ENCODE peak calls at places on chromosomes 3 and 15, in ten cellular contexts. L is stimulated activated CD8-positive, alpha-beta memory T cell treated with anti-CD3 and anti-CD28 coated beads, Interleukin-15, amount 100 ng/mL, for 24 hours; T is NCI-H524; N is activated CD4-positive, alpha-beta T cell treated with anti-CD3 and anti-CD28 coated beads for 24 hours; X is psoas muscle; D is occipital lobe; Y is thyroid gland; C is WTC11; U is heart left ventricle; Z is immature natural killer cell. V is an unnamed sample.

GRCh38 chr15:35696767-35697231 is 150.8 kb upstream of the DPH6 start:
- DNase-seq in L (no peak), T (no peak), N (no peak), X (no peak), D (no peak), Y (no peak), C (no peak), U (no peak), Z (no peak), V (no peak)

GRCh38 chr15:90097475-90097874 is 4.8 kb downstream of the IDH2 start:
- DNase-seq in L (no peak), T (no peak), N (peak; percentile 60), X (no peak), D (no peak), Y (no peak), C (no peak), U (no peak), Z (peak; percentile 81), V (no peak)

GRCh38 chr3:141229132-141229531 is 2.5 kb upstream of the PXYLP1 start:
- DNase-seq in L (no peak), T (peak; percentile 79), N (no peak), X (no peak), D (no peak), Y (no peak), C (no peak), U (no peak), Z (no peak), V (no peak)

GRCh38 chr3:65026151-65026550 is 338.4 kb upstream of the ADAMTS9 start:
- DNase-seq in L (no peak), T (no peak), N (no peak), X (no peak), D (no peak), Y (no peak), C (no peak), U (no peak), Z (no peak), V (no peak)

GRCh38 chr3:161600185-161600584 is 103.6 kb downstream of the OTOL1 start:
- DNase-seq in L (no peak), T (no peak), N (no peak), X (no peak), D (no peak), Y (peak; percentile 19), C (no peak), U (no peak), Z (no peak), V (no peak)

GRCh38 chr3:159987291-159987711 is 1.3 kb upstream of the IL12A start:
- DNase-seq in L (no peak), T (peak; percentile 28), N (no peak), X (no peak), D (no peak), Y (no peak), C (no peak), U (no peak), Z (no peak), V (no peak)

GRCh38 chr15:101250331-101250730 is 1.5 kb downstream of the CHSY1 start:
- DNase-seq in L (no peak), T (peak; percentile 52), N (no peak), X (no peak), D (no peak), Y (no peak), C (no peak), U (no peak), Z (no peak), V (no peak)

GRCh38 chr3:113247051-113247450 is 35.7 kb downstream of the BOC start:
- DNase-seq in L (no peak), T (no peak), N (no peak), X (no peak), D (no peak), Y (no peak), C (no peak), U (no peak), Z (no peak), V (no peak)

GRCh38 chr15:43514241-43515057 is 3.0 kb upstream of the MAP1A start:
- DNase-seq in L (no peak), T (peak; percentile 92), N (no peak), X (peak; percentile 81), D (peak; percentile 76), Y (no peak), C (peak; percentile 39), U (peak; percentile 84), Z (no peak), V (peak; percentile 66)

GRCh38 chr3:133943639-133944131 is 48.0 kb upstream of the RAB6B start:
- DNase-seq in L (no peak), T (no peak), N (no peak), X (no peak), D (no peak), Y (no peak), C (no peak), U (no peak), Z (no peak), V (no peak)

GRCh38 chr15:62085740-62086139 is 19.0 kb downstream of the C2CD4A start:
- DNase-seq in L (no peak), T (no peak), N (no peak), X (no peak), D (no peak), Y (no peak), C (no peak), U (no peak), Z (no peak), V (no peak)

GRCh38 chr15:81146006-81146405 is 11.9 kb downstream of the CFAP161 start:
- DNase-seq in L (no peak), T (no peak), N (no peak), X (no peak), D (no peak), Y (no peak), C (no peak), U (no peak), Z (no peak), V (no peak)

GRCh38 chr15:82040862-82041261 is 5.0 kb downstream of the MEX3B start:
- DNase-seq in L (no peak), T (peak; percentile 32), N (no peak), X (no peak), D (no peak), Y (no peak), C (peak; percentile 66), U (peak; percentile 51), Z (no peak), V (no peak)

GRCh38 chr15:65841121-65841930 is 28.0 kb upstream of the RAB11A start:
- DNase-seq in L (no peak), T (no peak), N (no peak), X (no peak), D (peak; percentile 33), Y (peak; percentile 93), C (no peak), U (peak; percentile 32), Z (no peak), V (no peak)

V was measured in posterior cingulate gyrus.